ENCODE peak calls at places on chromosomes 4 and X, in eight cellular contexts. Z is tibial artery, D is BJ, Q is mucosa of descending colon, C is kidney, G is choroid plexus epithelial cell, V is fibroblast of lung, B is uterus. S is an unnamed sample.

GRCh38 chr4:1673671-1674070 is 10.4 kb downstream of the FAM53A start:
- DNase-seq in Z (no peak), D (no peak), Q (no peak), C (no peak), G (no peak), V (no peak), B (no peak), S (no peak)

GRCh38 chrX:47278684-47279083 is 45.9 kb downstream of the USP11 start:
- DNase-seq in Z (no peak), D (no peak), Q (no peak), C (no peak), G (peak), V (peak), B (no peak), S (no peak)

GRCh38 chrX:119393144-119393543 is 6.0 kb upstream of the SLC25A43 start:
- DNase-seq in Z (no peak), D (no peak), Q (no peak), C (no peak), G (no peak), V (no peak), B (no peak), S (no peak)

GRCh38 chr4:144820115-144820514 is 174.2 kb downstream of the HHIP start:
- DNase-seq in Z (no peak), D (peak), Q (no peak), C (no peak), G (peak), V (peak), B (no peak), S (peak)

GRCh38 chr4:25539241-25539640 is 116.4 kb upstream of the SLC34A2 start:
- DNase-seq in Z (no peak), D (no peak), Q (no peak), C (no peak), G (no peak), V (no peak), B (no peak), S (no peak)

GRCh38 chrX:107672955-107673378 is 44.7 kb downstream of the PRPS1 start:
- DNase-seq in Z (peak), D (peak), Q (peak), C (peak), G (peak), V (peak), B (peak), S (peak)

GRCh38 chr4:10013722-10014121 is 7.6 kb downstream of the SLC2A9 start:
- DNase-seq in Z (no peak), D (no peak), Q (peak), C (no peak), G (peak), V (no peak), B (no peak), S (peak)

GRCh38 chr4:39495446-39496208 is 31.6 kb downstream of the UGDH start:
- DNase-seq in Z (peak), D (no peak), Q (no peak), C (no peak), G (no peak), V (peak), B (no peak), S (no peak)

GRCh38 chr4:18689308-18689915 is 667.9 kb upstream of the LCORL start:
- DNase-seq in Z (peak), D (peak), Q (no peak), C (no peak), G (peak), V (peak), B (peak), S (peak)

GRCh38 chrX:97587171-97587570 is 703.5 kb downstream of the RPA4 start:
- DNase-seq in Z (no peak), D (no peak), Q (no peak), C (no peak), G (no peak), V (no peak), B (no peak), S (no peak)

GRCh38 chr4:138861130-138861529 is 154.5 kb upstream of the NOCT start:
- DNase-seq in Z (no peak), D (no peak), Q (no peak), C (no peak), G (peak), V (peak), B (no peak), S (no peak)

GRCh38 chr4:102868153-102868781 is 525 bp upstream of the CISD2 start:
- DNase-seq in Z (peak), D (no peak), Q (peak), C (no peak), G (no peak), V (no peak), B (peak), S (no peak)

GRCh38 chr4:85952982-85953650 is 406.7 kb downstream of the MAPK10 start:
- DNase-seq in Z (no peak), D (no peak), Q (no peak), C (no peak), G (peak), V (no peak), B (no peak), S (no peak)

GRCh38 chrX:134753185-134754008 is 95.1 kb upstream of the PLAC1 start:
- DNase-seq in Z (no peak), D (no peak), Q (no peak), C (no peak), G (peak), V (peak), B (no peak), S (peak)

GRCh38 chr4:132809298-132810032 is 339.6 kb upstream of the PCDH10 start:
- DNase-seq in Z (no peak), D (no peak), Q (no peak), C (no peak), G (no peak), V (no peak), B (no peak), S (no peak)

GRCh38 chr4:19472669-19473068 is 779.0 kb upstream of the SLIT2 start:
- DNase-seq in Z (no peak), D (no peak), Q (no peak), C (no peak), G (peak), V (peak), B (no peak), S (no peak)

GRCh38 chr4:139279723-139280620 is at the start of gene MGARP:
- DNase-seq in Z (peak), D (no peak), Q (no peak), C (peak), G (peak), V (peak), B (peak), S (peak)

GRCh38 chr4:77025643-77026321 is 50.0 kb downstream of the CCNI start:
- DNase-seq in Z (no peak), D (no peak), Q (no peak), C (no peak), G (peak), V (peak), B (no peak), S (peak)

GRCh38 chr4:89303177-89303576 is 4.4 kb downstream of the GPRIN3 start:
- DNase-seq in Z (peak), D (no peak), Q (no peak), C (peak), G (no peak), V (no peak), B (no peak), S (no peak)

GRCh38 chr4:153322791-153323190 is 21.7 kb upstream of the MND1 start:
- DNase-seq in Z (no peak), D (no peak), Q (no peak), C (no peak), G (no peak), V (peak), B (no peak), S (no peak)

GRCh38 chr4:15001248-15001824 is 945 bp upstream of the CPEB2 start:
- DNase-seq in Z (peak), D (peak), Q (peak), C (peak), G (peak), V (peak), B (peak), S (peak)

GRCh38 chr4:158812543-158812942 is 43.7 kb downstream of the FNIP2 start:
- DNase-seq in Z (no peak), D (no peak), Q (no peak), C (no peak), G (no peak), V (no peak), B (no peak), S (no peak)

GRCh38 chrX:100358766-100359165 is 51.3 kb downstream of the PCDH19 start:
- DNase-seq in Z (no peak), D (no peak), Q (no peak), C (no peak), G (no peak), V (no peak), B (no peak), S (no peak)

DNA sequence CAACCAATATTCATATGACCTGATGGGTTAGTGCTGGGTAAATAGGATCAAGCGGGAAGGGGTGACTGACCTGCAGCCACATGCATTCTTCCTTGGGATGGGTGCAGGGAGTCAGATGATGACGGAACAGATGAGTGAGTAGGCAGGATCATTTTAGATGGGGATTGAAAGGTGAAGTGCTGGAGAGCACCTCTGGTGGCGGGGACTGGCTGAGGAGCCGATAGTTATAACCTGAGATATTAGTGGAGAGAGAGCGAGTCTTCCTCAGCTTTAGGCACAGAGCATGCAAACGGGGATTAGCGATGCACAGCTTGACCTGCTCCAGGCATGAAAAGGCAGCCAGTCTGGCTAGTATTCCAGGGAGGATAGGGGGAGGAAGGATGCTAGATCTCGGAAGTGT is 99.1 kb downstream of the AFF1 start:
- DNase-seq in Z (no peak), D (no peak), Q (no peak), C (no peak), G (no peak), V (no peak), B (no peak), S (no peak)
- TF ChIP-seq CTCF in Z (no peak), D (no peak), Q (no peak), C (no peak), G (peak), V (no peak), B (no peak), S (no peak)

GRCh38 chr4:121951570-121952110 is at the start of gene TRPC3:
- DNase-seq in Z (no peak), D (no peak), Q (peak), C (peak), G (peak), V (peak), B (peak), S (no peak)
- H3K4me3 ChIP-seq in Z (peak), D (peak), Q (peak), C (peak), G (peak), V (peak), B (peak), S (peak)

DNA sequence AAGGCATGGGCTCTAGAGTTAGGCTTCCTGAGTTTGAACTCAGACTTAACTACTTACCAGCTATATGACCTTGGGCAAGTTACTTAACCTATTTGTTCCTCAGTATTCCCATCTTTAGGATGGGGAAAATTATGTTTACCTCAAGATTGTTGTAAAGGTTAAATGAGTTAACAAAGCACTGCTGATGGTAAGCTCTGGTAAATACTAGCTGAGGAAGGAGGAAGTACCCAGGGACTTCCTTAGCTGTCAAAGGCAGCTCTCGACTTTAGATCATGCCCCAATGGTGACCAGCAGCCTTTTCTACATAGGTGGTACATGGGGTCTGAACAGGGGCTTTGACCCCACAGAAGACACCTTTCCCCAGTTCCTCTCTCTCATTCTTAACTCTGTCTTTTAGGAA is 20.1 kb downstream of the ATP7A start:
- DNase-seq in Z (no peak), D (no peak), Q (no peak), C (no peak), G (no peak), V (no peak), B (no peak), S (no peak)
- TF ChIP-seq CTCF in Z (no peak), D (no peak), Q (no peak), C (no peak), G (no peak), V (no peak), B (no peak), S (no peak)

DNA sequence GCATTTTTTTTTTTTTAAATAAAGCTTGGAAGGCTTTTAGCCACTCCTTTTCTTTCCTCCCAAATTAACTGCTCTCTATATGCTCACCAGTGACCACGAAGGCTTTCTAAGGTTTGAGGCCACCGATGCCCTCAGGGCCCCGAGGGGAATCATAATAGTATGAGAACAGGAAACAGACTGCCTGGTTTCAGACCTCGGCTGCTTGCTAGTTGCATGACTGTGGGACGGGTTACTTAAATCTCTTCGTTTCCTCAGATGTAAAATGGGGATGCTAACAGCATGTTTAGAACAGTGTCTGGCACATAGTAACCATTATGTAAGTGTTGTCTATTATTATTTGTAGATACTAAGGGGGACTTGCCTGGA is 3.6 kb downstream of the LINC00632 start:
- DNase-seq in Z (no peak), D (no peak), Q (no peak), C (no peak), G (no peak), V (no peak), B (no peak), S (peak)
- H3K4me3 ChIP-seq in Z (peak), D (no peak), Q (no peak), C (no peak), G (no peak), V (no peak), B (no peak), S (no peak)

S was measured in fibroblast of villous mesenchyme.